ENCODE peak calls at places on chromosomes 12 and 14, in four cellular contexts. R is K562, O is GM12878, P is HepG2. C is an unnamed sample.

GRCh38 chr14:57816568-57817284 is 49.2 kb downstream of the SLC35F4 start:
- DNase-seq in R (no peak), O (no peak), P (no peak), C (no peak)

GRCh38 chr14:102736956-102737355 is 40.3 kb upstream of the TRAF3 start:
- DNase-seq in R (no peak), O (no peak), P (no peak), C (no peak)

GRCh38 chr12:110936367-110937103 is 16.2 kb upstream of the MYL2 start:
- DNase-seq in R (no peak), O (no peak), P (no peak), C (peak)

GRCh38 chr14:50085570-50086315 is 30.6 kb downstream of the VCPKMT start:
- DNase-seq in R (no peak), O (peak), P (no peak), C (no peak)

GRCh38 chr14:69005432-69006148 is 26.5 kb upstream of the ACTN1 start:
- DNase-seq in R (no peak), O (no peak), P (peak), C (no peak)

GRCh38 chr14:81435578-81436295 is 35.6 kb upstream of the STON2 start:
- DNase-seq in R (peak), O (no peak), P (peak), C (peak)

GRCh38 chr12:65895759-65896656 is 71.7 kb downstream of the HMGA2 start:
- DNase-seq in R (no peak), O (no peak), P (peak), C (no peak)

GRCh38 chr12:106942775-106943174 is 12.9 kb upstream of the TMEM263 start:
- DNase-seq in R (peak), O (no peak), P (no peak), C (no peak)

GRCh38 chr14:31395572-31396205 is 24.7 kb downstream of the HEATR5A start:
- DNase-seq in R (no peak), O (no peak), P (no peak), C (no peak)

GRCh38 chr12:83143937-83144336 is 457.2 kb downstream of the TMTC2 start:
- DNase-seq in R (no peak), O (no peak), P (no peak), C (no peak)

GRCh38 chr14:69387311-69387710 is 10.8 kb downstream of the ERH start:
- DNase-seq in R (no peak), O (no peak), P (no peak), C (no peak)

GRCh38 chr14:47674546-47675238 is 713 bp downstream of the MDGA2 start:
- DNase-seq in R (no peak), O (no peak), P (no peak), C (peak)

GRCh38 chr12:43676183-43676813 is 82.3 kb downstream of the PUS7L start:
- DNase-seq in R (peak), O (peak), P (peak), C (peak)

GRCh38 chr12:131104464-131105350 is 151.0 kb downstream of the ADGRD1 start:
- DNase-seq in R (peak), O (no peak), P (peak), C (peak)

GRCh38 chr14:102481791-102482238 is 27.8 kb downstream of the ANKRD9 start:
- DNase-seq in R (no peak), O (no peak), P (peak), C (no peak)

GRCh38 chr12:105262461-105263184 is 26.6 kb upstream of the APPL2 start:
- DNase-seq in R (no peak), O (no peak), P (no peak), C (no peak)

GRCh38 chr14:101501858-101502615 is 59.3 kb upstream of the DIO3 start:
- DNase-seq in R (no peak), O (no peak), P (no peak), C (no peak)

GRCh38 chr14:106652494-106652893 is 1126.1 kb downstream of the TMEM121 start:
- DNase-seq in R (no peak), O (peak), P (no peak), C (no peak)

GRCh38 chr14:28982228-28982627 is 215.6 kb downstream of the FOXG1 start:
- DNase-seq in R (no peak), O (no peak), P (no peak), C (no peak)

GRCh38 chr14:102878174-102878969 is 44.1 kb upstream of the AMN start:
- DNase-seq in R (no peak), O (no peak), P (no peak), C (peak)

DNA sequence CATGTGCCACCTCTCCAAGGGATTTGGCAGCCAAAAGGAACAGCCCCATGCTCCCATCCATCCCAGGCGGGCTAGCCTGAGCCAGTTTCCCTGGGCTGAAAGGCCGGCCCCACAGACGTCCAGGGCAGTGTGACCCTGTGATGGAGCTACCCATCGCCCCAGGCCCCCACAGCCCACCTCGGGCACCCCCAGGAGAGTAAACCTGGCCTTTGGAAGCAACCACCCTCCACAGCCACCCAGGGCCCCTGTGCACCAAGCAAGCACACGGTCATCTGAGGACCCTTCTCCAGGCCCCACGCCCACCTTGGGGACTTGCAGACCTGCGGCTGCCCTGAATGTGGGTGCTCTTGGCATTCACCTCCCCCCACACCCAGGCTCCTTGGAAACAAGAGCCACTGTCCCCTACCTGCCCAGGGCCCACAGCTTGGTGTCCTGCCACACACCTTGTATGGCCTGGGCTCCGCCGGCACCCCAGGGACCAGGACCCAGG is 8.4 kb downstream of the AHNAK2 start:
- DNase-seq in R (no peak), O (no peak), P (no peak), C (no peak)
- TF ChIP-seq TCF7 in R (no peak), O (no peak), P (no peak), C (no peak)

GRCh38 chr12:60035835-60036234 is 440.0 kb downstream of the SLC16A7 start:
- DNase-seq in R (no peak), O (no peak), P (no peak), C (no peak)
- TF ChIP-seq TCF7 in R (no peak), O (no peak), P (no peak), C (no peak)

GRCh38 chr12:67442896-67443295 is 173.7 kb downstream of the CAND1 start:
- DNase-seq in R (no peak), O (no peak), P (no peak), C (no peak)

GRCh38 chr12:67444542-67444941 is 175.4 kb downstream of the CAND1 start:
- DNase-seq in R (no peak), O (no peak), P (no peak), C (no peak)

GRCh38 chr12:67447180-67447579 is 178.0 kb downstream of the CAND1 start:
- DNase-seq in R (no peak), O (no peak), P (no peak), C (no peak)

GRCh38 chr12:67449591-67450052 is 180.5 kb downstream of the CAND1 start:
- DNase-seq in R (no peak), O (peak), P (no peak), C (no peak)

GRCh38 chr12:67446716-67447115 is 177.6 kb downstream of the CAND1 start:
- DNase-seq in R (no peak), O (no peak), P (no peak), C (no peak)
- TF ChIP-seq TCF7 in R (no peak), O (no peak), P (no peak), C (no peak)

GRCh38 chr14:61472025-61472672 is 150.8 kb downstream of the PRKCH start:
- DNase-seq in R (no peak), O (no peak), P (peak), C (no peak)

GRCh38 chr14:61470954-61471279 is 149.5 kb downstream of the PRKCH start:
- DNase-seq in R (no peak), O (no peak), P (no peak), C (no peak)

GRCh38 chr14:61471297-61471980 is 150.1 kb downstream of the PRKCH start:
- DNase-seq in R (no peak), O (no peak), P (no peak), C (no peak)

GRCh38 chr14:61469771-61470170 is 148.4 kb downstream of the PRKCH start:
- DNase-seq in R (no peak), O (no peak), P (no peak), C (no peak)

GRCh38 chr14:61470261-61470953 is 149.0 kb downstream of the PRKCH start:
- DNase-seq in R (no peak), O (no peak), P (no peak), C (peak)
- TF ChIP-seq TCF7 in R (no peak), O (no peak), P (no peak), C (no peak)

DNA sequence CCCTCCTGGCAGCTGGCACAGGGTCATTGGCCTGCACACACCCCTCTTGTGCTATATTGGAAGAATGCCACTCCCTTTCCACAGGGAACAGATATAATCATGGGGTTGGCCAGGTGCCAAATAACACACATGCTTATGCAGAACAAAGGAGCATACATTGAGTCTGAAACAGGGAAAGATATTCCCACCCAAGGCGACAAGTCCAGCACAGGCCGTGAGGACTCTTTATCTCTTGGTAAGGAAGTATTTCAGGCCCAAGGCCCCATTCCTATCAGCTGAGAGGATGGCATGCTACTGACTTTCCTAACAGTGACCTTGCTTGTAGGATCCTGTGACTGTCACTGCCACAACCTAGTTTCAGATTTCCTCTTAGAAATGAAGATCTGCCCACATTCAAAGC is 59.0 kb upstream of the STXBP6 start:
- DNase-seq in R (no peak), O (no peak), P (peak), C (no peak)
- TF ChIP-seq TCF7 in R (no peak), O (no peak), P (no peak), C (no peak)

GRCh38 chr14:99513183-99513694 is 32.0 kb downstream of the CCNK start:
- DNase-seq in R (no peak), O (no peak), P (no peak), C (peak)

GRCh38 chr14:99513946-99514551 is 32.8 kb downstream of the CCNK start:
- DNase-seq in R (no peak), O (no peak), P (no peak), C (peak)

GRCh38 chr14:99515301-99516155 is 34.3 kb downstream of the CCNK start:
- DNase-seq in R (no peak), O (no peak), P (no peak), C (peak)

GRCh38 chr14:99516156-99517045 is 35.2 kb downstream of the CCNK start:
- DNase-seq in R (no peak), O (no peak), P (no peak), C (peak)

GRCh38 chr14:99514552-99515300 is 33.5 kb downstream of the CCNK start:
- DNase-seq in R (no peak), O (no peak), P (no peak), C (peak)
- TF ChIP-seq TCF7 in R (no peak), O (no peak), P (no peak), C (no peak)

DNA sequence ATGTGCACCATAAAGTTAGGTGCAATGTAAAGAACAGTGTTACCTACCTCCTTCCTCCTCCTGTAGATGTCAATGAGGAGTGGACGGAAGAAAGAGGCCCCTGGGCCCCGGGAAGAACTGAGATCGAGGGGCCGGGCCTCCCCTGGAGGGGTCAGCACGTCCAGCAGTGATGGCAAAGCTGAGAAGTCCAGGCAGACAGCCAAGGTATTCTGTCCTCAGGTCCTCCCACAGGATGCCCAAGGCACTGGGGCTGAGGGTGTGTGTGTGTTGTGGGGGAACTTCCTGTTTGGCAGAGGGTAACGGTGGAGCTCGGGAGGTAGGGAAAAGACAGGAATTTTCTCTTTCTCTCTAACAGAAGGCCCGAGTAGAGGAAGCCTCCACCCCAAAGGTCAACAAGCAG is 6.4 kb downstream of the ATN1 start:
- DNase-seq in R (no peak), O (no peak), P (no peak), C (no peak)
- TF ChIP-seq TCF7 in R (no peak), O (no peak), P (no peak), C (no peak)

GRCh38 chr14:52694761-52695480 is 437 bp downstream of the ERO1A start:
- DNase-seq in R (peak), O (peak), P (peak), C (no peak)
- TF ChIP-seq TCF7 in R (no peak), O (no peak), P (no peak), C (no peak)

DNA sequence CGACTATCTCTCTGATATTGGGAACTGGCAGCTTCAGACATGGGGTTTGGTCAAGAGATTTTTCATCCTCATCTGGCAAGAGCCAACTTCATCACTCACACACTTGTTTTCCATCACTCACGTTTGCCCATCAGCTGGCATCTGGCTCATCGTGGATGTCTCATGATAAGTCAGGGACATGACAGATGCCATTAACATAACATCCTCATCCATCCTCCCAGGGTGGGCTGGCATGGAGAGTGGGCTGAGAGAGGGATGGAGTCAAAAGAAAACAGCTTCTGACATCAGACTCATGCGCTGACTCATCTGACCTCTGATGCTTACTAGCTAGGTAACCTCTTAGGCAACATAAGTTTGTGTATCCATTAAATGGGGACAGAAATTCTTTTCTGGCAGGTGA is 1.8 kb upstream of the VSX2 start:
- DNase-seq in R (no peak), O (no peak), P (no peak), C (no peak)
- TF ChIP-seq TCF7 in R (no peak), O (no peak), P (no peak), C (no peak)

C was measured in WTC11.